ENCODE peak calls at places on chromosomes 3 and 15, in six cellular contexts. G is upper lobe of left lung, A is K562, R is stomach, S is transverse colon, M is sigmoid colon. O is an unnamed sample.

GRCh38 chr3:60053518-60054265 is 1003.9 kb upstream of the CFAP20DC start:
- DNase-seq in A (peak), G (no peak), R (no peak), M (no peak), S (no peak), O (no peak)

GRCh38 chr15:60758961-60759729 is 280.2 kb upstream of the ICE2 start:
- DNase-seq in S (no peak), G (no peak), A (no peak), M (no peak), R (no peak), O (no peak)

GRCh38 chr3:66179813-66180212 is 41.0 kb upstream of the SLC25A26 start:
- DNase-seq in R (no peak), M (no peak), G (no peak), S (no peak), A (no peak), O (no peak)

GRCh38 chr15:61037031-61037430 is 192.1 kb downstream of the RORA start:
- DNase-seq in A (no peak), M (no peak), S (no peak), R (no peak), G (no peak), O (no peak)

GRCh38 chr15:68795298-68795848 is 25.3 kb downstream of the ANP32A start:
- DNase-seq in G (peak), S (peak), M (peak), R (peak), A (no peak), O (peak)

GRCh38 chr3:141933421-141934300 is 57.2 kb downstream of the ATP1B3 start:
- DNase-seq in G (no peak), A (no peak), R (no peak), M (peak), S (no peak), O (no peak)

GRCh38 chr15:75598361-75598760 is 19.2 kb upstream of the PTPN9 start:
- DNase-seq in A (no peak), S (no peak), G (peak), M (no peak), R (no peak), O (no peak)

GRCh38 chr15:68209272-68209671 is 4.1 kb upstream of the CALML4 start:
- DNase-seq in G (no peak), R (no peak), S (no peak), M (peak), A (no peak), O (peak)

DNA sequence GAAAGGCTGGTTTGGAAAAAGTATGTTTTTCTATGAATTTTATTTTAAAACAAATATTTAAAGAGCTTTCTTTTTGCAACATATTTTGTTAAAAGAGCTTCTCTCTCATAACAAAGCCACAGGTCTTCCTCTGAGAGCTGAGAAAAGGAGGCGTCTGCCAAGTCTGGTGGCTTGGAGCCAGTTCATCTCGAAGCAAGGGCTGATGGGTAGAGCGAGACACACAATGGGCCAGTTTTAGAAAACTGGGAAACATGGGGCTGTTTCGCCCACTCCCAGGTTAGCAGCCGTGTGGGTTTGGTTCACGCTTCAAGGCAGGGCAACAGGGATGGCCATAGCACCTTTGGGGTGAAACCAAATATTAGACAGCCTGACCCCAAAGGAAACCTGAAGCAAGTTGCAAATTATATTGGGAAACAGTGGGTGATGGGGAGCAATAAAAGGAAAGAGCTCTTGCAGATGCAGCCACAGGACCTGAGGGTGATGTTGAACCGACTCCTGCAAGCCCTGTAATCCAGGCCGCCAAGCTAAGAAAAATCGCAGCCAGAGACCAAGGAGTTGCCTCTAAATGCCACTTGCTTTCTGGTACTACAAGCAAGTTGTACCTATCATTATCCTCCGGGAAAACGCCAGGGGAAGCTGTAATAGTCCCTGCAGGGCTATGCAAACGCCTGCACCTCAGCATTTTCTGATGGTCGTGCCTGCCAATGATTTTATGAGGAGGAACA is 88.4 kb upstream of the GALNT15 start:
- DNase-seq in A (no peak), M (peak), R (no peak), S (no peak), G (no peak), O (no peak)
- TF ChIP-seq EP300 in A (no peak), M (no peak), R (no peak), S (no peak), G (no peak), O (no peak)

GRCh38 chr15:65645392-65645791 is 23.7 kb downstream of the SLC24A1 start:
- DNase-seq in R (no peak), G (no peak), A (no peak), M (no peak), S (no peak), O (no peak)

GRCh38 chr15:65646486-65646885 is 24.7 kb downstream of the SLC24A1 start:
- DNase-seq in R (no peak), M (no peak), G (no peak), S (no peak), A (no peak), O (no peak)

GRCh38 chr15:65641723-65642475 is 20.2 kb downstream of the SLC24A1 start:
- DNase-seq in A (no peak), R (no peak), S (no peak), M (no peak), G (no peak), O (no peak)

GRCh38 chr15:65642588-65642987 is 20.9 kb downstream of the SLC24A1 start:
- DNase-seq in M (no peak), A (no peak), G (no peak), S (no peak), R (no peak), O (no peak)

GRCh38 chr15:65644282-65644681 is 22.5 kb downstream of the SLC24A1 start:
- DNase-seq in G (no peak), R (no peak), S (no peak), M (no peak), A (no peak), O (no peak)
- TF ChIP-seq POLR2AphosphoS5 in G (no peak), R (no peak), S (no peak), M (no peak), A (no peak), O (no peak)

GRCh38 chr3:172034786-172035685 is 4.3 kb upstream of the FNDC3B start:
- DNase-seq in M (no peak), A (peak), G (no peak), S (no peak), R (no peak), O (no peak)
- TF ChIP-seq CTCF in M (peak), A (peak), G (no peak), S (peak), R (peak), O (no peak)

DNA sequence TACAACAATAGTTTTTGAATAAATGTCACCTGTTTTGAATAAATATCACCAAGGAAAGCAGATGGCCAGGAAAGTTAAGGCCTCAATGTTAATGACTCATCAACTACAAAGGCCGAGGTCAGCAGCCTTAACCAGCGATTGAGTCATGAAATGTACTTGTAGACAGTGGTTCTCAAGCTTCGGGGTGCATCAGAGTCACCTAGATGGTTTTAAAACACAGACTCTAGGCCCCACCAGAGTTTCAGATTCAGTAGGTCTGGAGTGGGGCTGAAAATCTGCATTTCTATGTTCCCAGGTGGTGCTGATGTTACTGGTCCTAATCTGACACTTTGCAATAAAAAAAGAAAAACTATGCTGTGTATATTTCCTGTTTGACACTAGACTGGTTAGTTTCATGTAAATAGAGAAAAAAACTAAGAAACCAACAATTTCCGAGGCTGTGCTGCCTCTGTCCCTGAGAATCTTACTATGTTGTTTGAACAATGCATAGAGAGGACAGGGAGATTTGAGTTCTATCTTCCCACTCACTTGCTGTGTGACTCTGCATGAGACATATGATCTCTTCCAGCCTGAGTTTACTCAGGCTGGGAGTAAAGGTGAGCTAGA is 9.8 kb downstream of the RAB27A start:
- DNase-seq in G (no peak), M (no peak), A (peak), R (no peak), S (peak), O (no peak)
- TF ChIP-seq EP300 in G (no peak), M (no peak), A (peak), R (no peak), S (no peak), O (no peak)

DNA sequence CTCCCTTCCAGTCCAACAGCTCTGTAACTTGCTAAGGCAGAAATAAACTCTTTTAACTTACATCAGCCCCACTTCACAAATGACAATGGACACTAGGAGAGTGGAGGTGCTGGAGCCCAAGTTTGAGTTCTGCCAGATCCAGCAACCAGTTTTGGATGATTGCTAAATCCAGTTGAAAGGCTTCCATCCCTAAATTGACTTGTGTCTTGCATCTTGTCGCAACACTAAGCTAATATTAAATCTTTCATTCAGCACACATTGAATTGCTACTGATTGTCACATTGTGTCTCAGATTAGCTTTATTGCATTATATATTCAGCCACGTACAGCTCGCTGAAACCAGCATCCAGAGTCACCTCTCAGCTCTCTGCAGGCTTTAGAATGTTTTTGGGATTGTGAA is 41.7 kb upstream of the LIPC start:
- DNase-seq in M (no peak), R (no peak), A (no peak), G (no peak), S (no peak), O (no peak)
- TF ChIP-seq POLR2AphosphoS5 in M (no peak), R (no peak), A (no peak), G (no peak), S (no peak), O (no peak)

DNA sequence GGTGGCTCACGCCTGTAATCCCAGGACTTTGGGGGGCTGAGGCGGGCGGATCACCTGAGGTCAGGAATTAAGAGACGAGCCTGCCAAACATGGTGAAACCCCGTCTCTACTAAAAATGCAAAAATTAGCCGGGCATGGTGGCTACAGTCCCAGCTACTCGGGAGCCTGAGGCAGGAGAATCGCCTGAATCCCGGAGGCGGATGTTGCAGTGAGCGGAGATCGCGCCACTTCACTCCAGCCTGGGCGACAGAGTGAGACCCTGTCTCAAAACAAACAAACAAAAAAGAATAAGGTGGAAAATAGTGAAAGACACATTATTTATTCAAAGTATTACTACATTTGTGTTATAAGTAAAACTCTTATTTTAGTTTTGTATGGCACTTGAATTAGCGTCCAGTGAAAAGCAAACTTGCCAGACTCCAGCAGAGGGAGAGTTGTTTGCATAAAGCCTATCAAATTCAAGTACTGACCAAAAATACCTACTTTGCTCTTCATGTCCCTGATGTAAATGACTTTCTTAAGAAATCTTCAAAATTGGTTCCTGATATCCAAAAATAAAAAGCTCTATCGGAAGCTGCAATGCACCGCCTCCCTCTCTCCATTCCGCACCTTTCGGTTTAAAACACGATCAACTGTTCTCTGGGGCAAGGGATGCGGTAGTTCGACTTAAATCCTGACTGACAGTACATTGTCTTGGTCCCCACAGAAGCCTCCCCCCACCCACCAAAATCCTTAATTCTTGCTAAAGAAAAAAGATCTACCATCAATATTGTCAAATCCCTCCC is 1.2 kb downstream of the TRPM7 start:
- DNase-seq in R (no peak), G (no peak), S (no peak), A (no peak), M (no peak), O (no peak)
- TF ChIP-seq CTCF in R (no peak), G (no peak), S (no peak), A (no peak), M (no peak), O (no peak)

GRCh38 chr3:4416961-4417360 is 50.1 kb downstream of the SUMF1 start:
- DNase-seq in S (no peak), R (no peak), M (no peak), G (no peak), A (no peak), O (no peak)
- TF ChIP-seq EP300 in S (no peak), R (no peak), M (no peak), G (no peak), A (no peak), O (no peak)

GRCh38 chr3:48596676-48597407 is 1.7 kb upstream of the COL7A1 start:
- DNase-seq in G (peak), R (no peak), S (no peak), A (no peak), M (no peak), O (no peak)
- TF ChIP-seq POLR2AphosphoS5 in G (no peak), R (no peak), S (no peak), A (no peak), M (no peak), O (no peak)

O was measured in suprapubic skin.